ENCODE peak calls at places on chromosomes 12 and 14, in seven cellular contexts. Y is IMR-90, Q is neuronal stem cell, T is mesenchymal stem cell, W is H9, M is H1, D is mesendoderm. G is an unnamed sample.

GRCh38 chr14:72736348-72736747 is 157.6 kb downstream of the DPF3 start:
- DNase-seq in Y (peak), Q (no peak), T (peak), W (no peak), M (no peak), D (peak), G (no peak)

GRCh38 chr14:24398943-24399801 is at the start of gene NYNRIN:
- DNase-seq in Y (peak), Q (peak), T (peak), W (peak), M (peak), D (peak), G (peak)

GRCh38 chr14:44565968-44566367 is 58.9 kb upstream of the FSCB start:
- DNase-seq in Y (no peak), Q (no peak), T (no peak), W (no peak), M (no peak), D (no peak), G (no peak)

GRCh38 chr12:24851341-24851740 is 97.6 kb downstream of the BCAT1 start:
- DNase-seq in Y (no peak), Q (no peak), T (no peak), W (no peak), M (no peak), D (peak), G (no peak)

GRCh38 chr12:101925352-101925751 is 48.0 kb downstream of the DRAM1 start:
- DNase-seq in Y (peak), Q (no peak), T (peak), W (no peak), M (no peak), D (peak), G (peak)

GRCh38 chr12:109192358-109192757 is 76.0 kb downstream of the ACACB start:
- DNase-seq in Y (peak), Q (no peak), T (peak), W (no peak), M (no peak), D (no peak), G (peak)

GRCh38 chr14:74510955-74511354 is 17.4 kb downstream of the ISCA2 start:
- DNase-seq in Y (peak), Q (no peak), T (peak), W (peak), M (no peak), D (no peak), G (no peak)

GRCh38 chr12:47741340-47741703 is 16.0 kb upstream of the ENDOU start:
- DNase-seq in Y (no peak), Q (no peak), T (peak), W (no peak), M (no peak), D (no peak), G (no peak)

GRCh38 chr14:65704412-65704811 is 291.9 kb downstream of the FUT8 start:
- DNase-seq in Y (peak), Q (no peak), T (no peak), W (no peak), M (no peak), D (no peak), G (no peak)

GRCh38 chr12:132319991-132320570 is 9.3 kb downstream of the GALNT9 start:
- DNase-seq in Y (no peak), Q (no peak), T (no peak), W (no peak), M (no peak), D (no peak), G (no peak)

GRCh38 chr14:103528158-103528511 is 861 bp upstream of the TRMT61A start:
- DNase-seq in Y (no peak), Q (no peak), T (peak), W (no peak), M (no peak), D (no peak), G (no peak)

GRCh38 chr14:28294834-28295440 is 471.6 kb upstream of the FOXG1 start:
- DNase-seq in Y (no peak), Q (no peak), T (no peak), W (no peak), M (no peak), D (peak), G (peak)

GRCh38 chr12:64739778-64740177 is 19.4 kb downstream of the GNS start:
- DNase-seq in Y (peak), Q (no peak), T (no peak), W (no peak), M (no peak), D (no peak), G (no peak)

GRCh38 chr12:116202433-116202832 is 75.1 kb downstream of the MED13L start:
- DNase-seq in Y (no peak), Q (no peak), T (peak), W (no peak), M (no peak), D (peak), G (no peak)

GRCh38 chr12:10171954-10172353 is at the start of gene OLR1:
- DNase-seq in Y (peak), Q (no peak), T (peak), W (no peak), M (no peak), D (no peak), G (peak)

GRCh38 chr12:105740970-105741725 is 397.6 kb downstream of the NUAK1 start:
- DNase-seq in Y (peak), Q (no peak), T (peak), W (no peak), M (no peak), D (no peak), G (no peak)

GRCh38 chr12:76450690-76451089 is 102.5 kb upstream of the BBS10 start:
- DNase-seq in Y (peak), Q (no peak), T (peak), W (no peak), M (no peak), D (peak), G (peak)

GRCh38 chr12:110107369-110108281 is 16.5 kb upstream of the IFT81 start:
- DNase-seq in Y (peak), Q (no peak), T (peak), W (no peak), M (no peak), D (peak), G (peak)

GRCh38 chr14:88895116-88895515 is 70.7 kb downstream of the TTC8 start:
- DNase-seq in Y (peak), Q (no peak), T (peak), W (no peak), M (no peak), D (no peak), G (no peak)

GRCh38 chr12:116366456-116366776 is 88.9 kb upstream of the MED13L start:
- DNase-seq in Y (no peak), Q (no peak), T (no peak), W (no peak), M (no peak), D (no peak), G (peak)

GRCh38 chr12:26782372-26783132 is 50.4 kb downstream of the ITPR2 start:
- DNase-seq in Y (no peak), Q (no peak), T (no peak), W (no peak), M (no peak), D (no peak), G (no peak)

GRCh38 chr12:132154941-132155770 is 10.9 kb downstream of the NOC4L start:
- DNase-seq in Y (no peak), Q (no peak), T (no peak), W (no peak), M (no peak), D (peak), G (no peak)

GRCh38 chr14:40204441-40205175 is 772.4 kb upstream of the FBXO33 start:
- DNase-seq in Y (no peak), Q (no peak), T (no peak), W (peak), M (no peak), D (peak), G (no peak)

GRCh38 chr14:51726166-51726899 is 74.6 kb downstream of the FRMD6 start:
- DNase-seq in Y (peak), Q (no peak), T (peak), W (no peak), M (no peak), D (no peak), G (no peak)

GRCh38 chr14:51719970-51720369 is 68.3 kb downstream of the FRMD6 start:
- DNase-seq in Y (no peak), Q (no peak), T (no peak), W (no peak), M (no peak), D (no peak), G (no peak)

GRCh38 chr14:51730094-51730493 is 78.4 kb downstream of the FRMD6 start:
- DNase-seq in Y (no peak), Q (no peak), T (no peak), W (no peak), M (no peak), D (no peak), G (no peak)

GRCh38 chr14:51727526-51727925 is 75.8 kb downstream of the FRMD6 start:
- DNase-seq in Y (peak), Q (no peak), T (no peak), W (no peak), M (no peak), D (no peak), G (no peak)

GRCh38 chr14:51724650-51725049 is 72.9 kb downstream of the FRMD6 start:
- DNase-seq in Y (peak), Q (no peak), T (no peak), W (no peak), M (no peak), D (no peak), G (no peak)
- H3K4me2 ChIP-seq in Y (no peak), Q (no peak), T (no peak), W (no peak), M (no peak), D (no peak), G (no peak)

GRCh38 chr14:76688373-76688671 is 72.9 kb upstream of the VASH1 start:
- DNase-seq in Y (no peak), Q (no peak), T (no peak), W (no peak), M (no peak), D (no peak), G (no peak)
- H2AK5ac ChIP-seq in Y (no peak), Q (no peak), T (no peak), W (no peak), M (no peak), D (no peak), G (no peak)

GRCh38 chr14:23052671-23053070 is 4.6 kb downstream of the CDH24 start:
- DNase-seq in Y (no peak), Q (no peak), T (no peak), W (no peak), M (no peak), D (no peak), G (no peak)

GRCh38 chr14:23055147-23055550 is 2.2 kb downstream of the CDH24 start:
- DNase-seq in Y (no peak), Q (no peak), T (no peak), W (no peak), M (no peak), D (no peak), G (no peak)

GRCh38 chr14:23054000-23054811 is 3.1 kb downstream of the CDH24 start:
- DNase-seq in Y (no peak), Q (no peak), T (no peak), W (peak), M (no peak), D (no peak), G (no peak)

GRCh38 chr14:23052182-23052623 is 5.1 kb downstream of the CDH24 start:
- DNase-seq in Y (no peak), Q (no peak), T (no peak), W (peak), M (peak), D (peak), G (no peak)

DNA sequence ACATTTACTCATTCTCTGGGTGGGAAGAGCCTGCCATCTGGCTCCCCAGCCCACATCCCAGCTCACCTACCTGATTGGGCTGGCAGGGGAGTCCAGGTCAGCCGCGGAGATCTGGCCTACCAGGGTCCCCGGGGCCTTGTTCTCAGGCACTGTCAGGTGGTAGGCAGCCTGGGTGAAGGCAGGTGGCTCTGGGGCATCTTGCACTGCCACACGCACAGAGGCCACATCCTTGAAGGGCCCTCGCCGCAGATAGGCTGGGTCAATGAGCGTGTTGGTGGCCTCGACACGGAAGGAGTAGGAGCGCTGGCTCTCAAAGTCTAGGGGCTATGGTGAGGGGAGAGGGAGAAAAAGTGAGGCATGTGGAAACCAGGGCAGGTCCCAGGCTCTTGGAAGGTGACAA is 3.9 kb downstream of the CDH24 start:
- DNase-seq in Y (no peak), Q (no peak), T (no peak), W (no peak), M (no peak), D (no peak), G (no peak)
- H3K4me2 ChIP-seq in Y (no peak), Q (no peak), T (no peak), W (no peak), M (no peak), D (no peak), G (no peak)

GRCh38 chr12:5185435-5186069 is 141.9 kb downstream of the KCNA5 start:
- DNase-seq in Y (no peak), Q (no peak), T (no peak), W (no peak), M (no peak), D (no peak), G (no peak)
- H2AK5ac ChIP-seq in Y (no peak), Q (no peak), T (no peak), W (no peak), M (no peak), D (no peak), G (no peak)

GRCh38 chr12:46265102-46265501 is 3.7 kb downstream of the SLC38A1 start:
- DNase-seq in Y (no peak), Q (no peak), T (no peak), W (no peak), M (no peak), D (no peak), G (peak)

GRCh38 chr12:46266869-46267617 is 1.8 kb downstream of the SLC38A1 start:
- DNase-seq in Y (peak), Q (peak), T (peak), W (peak), M (peak), D (peak), G (peak)

GRCh38 chr12:46265734-46266133 is 3.1 kb downstream of the SLC38A1 start:
- DNase-seq in Y (no peak), Q (no peak), T (no peak), W (no peak), M (no peak), D (no peak), G (no peak)

GRCh38 chr12:46267618-46268348 is 1.1 kb downstream of the SLC38A1 start:
- DNase-seq in Y (peak), Q (no peak), T (peak), W (no peak), M (peak), D (no peak), G (peak)

GRCh38 chr12:46266382-46266791 is 2.5 kb downstream of the SLC38A1 start:
- DNase-seq in Y (peak), Q (no peak), T (peak), W (no peak), M (no peak), D (peak), G (peak)
- H3K4me2 ChIP-seq in Y (peak), Q (peak), T (peak), W (peak), M (peak), D (peak), G (peak)

DNA sequence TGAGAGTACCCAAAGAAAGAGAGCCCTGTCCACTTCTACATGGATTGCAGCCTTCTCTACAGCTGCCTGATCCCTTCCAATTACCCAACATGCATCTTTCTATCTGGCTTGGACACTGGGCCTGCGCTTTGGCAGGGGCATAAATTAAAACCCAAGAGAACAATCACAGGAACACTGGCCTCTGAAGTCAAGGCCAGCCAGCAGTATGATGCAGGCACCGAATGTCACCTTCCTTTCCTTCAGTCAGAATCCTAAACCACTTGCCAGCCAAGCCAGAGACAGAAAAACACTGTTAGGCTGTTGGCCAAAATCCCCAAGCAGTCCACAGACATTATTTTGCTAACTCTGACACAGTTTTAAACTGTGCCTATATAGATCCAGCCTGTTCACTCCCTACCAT is 113.7 kb downstream of the DUSP6 start:
- DNase-seq in Y (no peak), Q (no peak), T (no peak), W (no peak), M (no peak), D (no peak), G (no peak)
- H2AK5ac ChIP-seq in Y (peak), Q (no peak), T (no peak), W (no peak), M (no peak), D (no peak), G (no peak)

DNA sequence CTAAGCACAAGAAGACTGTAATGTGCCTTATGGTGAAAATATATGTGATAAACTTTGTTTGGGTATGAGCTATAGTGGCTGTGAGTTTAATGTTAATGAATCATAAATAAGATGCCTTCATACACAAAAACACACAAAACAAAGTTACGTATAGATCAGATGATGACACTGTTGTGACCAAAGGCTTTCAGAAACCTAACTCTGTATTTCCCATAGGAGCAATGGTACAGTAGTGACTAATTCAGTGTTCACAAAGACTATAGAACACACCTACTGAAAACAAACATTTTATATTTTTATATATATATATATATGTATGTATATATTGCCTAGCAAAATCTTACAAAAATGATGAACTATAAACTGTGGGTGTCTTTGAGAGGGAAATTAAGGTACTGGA is 393.8 kb upstream of the DCN start:
- DNase-seq in Y (no peak), Q (no peak), T (no peak), W (no peak), M (no peak), D (no peak), G (no peak)
- H3K4me2 ChIP-seq in Y (no peak), Q (no peak), T (no peak), W (no peak), M (no peak), D (no peak), G (no peak)

GRCh38 chr12:62715086-62715786 is 219.7 kb downstream of the PPM1H start:
- DNase-seq in Y (no peak), Q (peak), T (no peak), W (no peak), M (no peak), D (no peak), G (no peak)
- H2AK5ac ChIP-seq in Y (peak), Q (peak), T (peak), W (no peak), M (peak), D (peak), G (no peak)

DNA sequence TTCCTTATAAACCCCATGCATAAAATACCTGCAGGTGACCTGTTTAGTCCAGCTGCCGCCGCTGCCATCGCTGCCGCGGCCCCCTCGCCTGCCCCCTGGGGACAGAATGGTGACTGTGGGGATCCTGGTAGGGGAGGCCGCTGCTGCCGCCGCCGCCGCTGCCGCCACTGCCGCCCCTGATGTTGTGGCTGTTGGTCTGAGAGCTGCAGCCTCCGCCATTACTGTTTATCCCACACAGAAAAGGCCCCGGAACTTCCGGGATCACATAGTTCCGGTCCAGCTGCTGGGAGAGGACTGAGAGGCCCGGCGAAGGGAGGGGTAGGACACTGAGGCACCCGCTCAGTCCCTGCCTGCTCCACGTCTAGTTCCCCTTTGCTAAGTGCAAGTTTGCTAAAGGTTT is 244.9 kb downstream of the C12orf50 start:
- DNase-seq in Y (no peak), Q (no peak), T (no peak), W (no peak), M (no peak), D (no peak), G (no peak)
- H3K4me2 ChIP-seq in Y (no peak), Q (no peak), T (no peak), W (no peak), M (no peak), D (no peak), G (no peak)

DNA sequence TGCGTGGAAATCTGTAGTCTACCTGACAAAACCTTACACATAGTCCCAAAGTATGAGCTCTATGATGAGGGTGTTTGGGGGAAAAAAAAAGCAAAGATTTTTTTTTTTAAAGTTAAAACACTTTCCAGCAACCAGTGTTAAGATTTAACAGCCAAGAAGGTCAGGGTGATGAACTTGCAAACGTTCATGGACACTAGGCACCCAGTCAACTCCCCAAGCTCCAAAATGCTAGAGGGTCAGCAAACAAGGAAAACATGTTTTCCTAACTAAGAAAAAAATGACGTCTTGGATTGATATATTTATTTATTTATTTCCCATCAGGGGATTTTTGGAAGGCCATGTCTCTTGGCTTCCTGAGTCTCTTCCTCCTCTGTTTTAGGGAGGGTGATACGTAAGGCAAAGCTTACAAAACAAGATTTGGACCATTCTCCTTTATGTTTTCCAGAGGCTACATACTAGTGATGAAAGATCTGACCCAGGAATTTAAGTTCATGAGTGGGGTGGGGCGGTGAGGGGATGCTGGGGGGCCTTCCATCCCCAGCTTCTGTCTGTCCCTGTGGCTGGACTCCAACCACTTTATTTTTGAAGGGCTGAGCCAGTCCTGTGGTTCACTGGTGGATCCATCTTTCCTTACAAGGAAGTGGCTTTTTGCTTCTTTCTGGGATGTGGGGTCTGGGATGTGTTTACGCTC is 291.5 kb upstream of the TBX3 start:
- DNase-seq in Y (no peak), Q (no peak), T (no peak), W (no peak), M (no peak), D (no peak), G (no peak)
- H2AK5ac ChIP-seq in Y (no peak), Q (no peak), T (no peak), W (no peak), M (no peak), D (no peak), G (no peak)

G was measured in trophoblast cell.